ENCODE peak calls at places on chromosomes 7 and 10, in ten cellular contexts. G is colonic mucosa; K is HFF-Myc; E is fibroblast of lung; W is astrocyte of the cerebellum; I is neural progenitor cell; H is activated B cell treated with CpG ODN at 0.5 μM for 24 hours; U is CD8-positive, alpha-beta T cell; J is stomach; Q is GM23338. N is an unnamed sample.

GRCh38 chr10:62738916-62739315 is 65.6 kb upstream of the ADO start:
- DNase-seq in H (no peak), E (peak; percentile 62), J (no peak), I (no peak), U (no peak), W (no peak), Q (no peak), G (no peak), K (peak; percentile 39), N (peak; percentile 63)

GRCh38 chr7:119254741-119255140 is 1018.2 kb upstream of the KCND2 start:
- DNase-seq in I (no peak), E (peak; percentile 2), G (no peak), Q (no peak), H (no peak), K (no peak), J (no peak), U (no peak), W (no peak), N (no peak)

GRCh38 chr7:90846171-90846570 is 250.1 kb downstream of the CDK14 start:
- DNase-seq in J (no peak), G (no peak), Q (no peak), H (no peak), I (no peak), E (no peak), K (no peak), W (no peak), U (no peak), N (no peak)

GRCh38 chr10:31151301-31151700 is 119.6 kb upstream of the ZNF438 start:
- DNase-seq in Q (no peak), W (no peak), U (no peak), E (no peak), H (no peak), J (no peak), K (no peak), I (no peak), G (no peak), N (no peak)

GRCh38 chr10:78318305-78318704 is 284.6 kb downstream of the RPS24 start:
- DNase-seq in U (no peak), W (no peak), H (no peak), Q (no peak), K (no peak), I (no peak), E (no peak), G (no peak), J (no peak), N (no peak)

GRCh38 chr10:100184426-100185219 is 1.2 kb downstream of the ERLIN1 start:
- DNase-seq in H (no peak), G (peak; percentile 33), E (peak; percentile 27), I (peak; percentile 45), J (no peak), K (no peak), U (no peak), W (no peak), Q (peak; percentile 19), N (peak; percentile 17)

GRCh38 chr7:12090757-12091134 is 120.3 kb upstream of the TMEM106B start:
- DNase-seq in U (no peak), K (no peak), Q (no peak), J (no peak), G (no peak), I (no peak), W (no peak), E (no peak), H (no peak), N (no peak)

GRCh38 chr10:93154531-93154930 is 80.8 kb downstream of the CYP26A1 start:
- DNase-seq in W (no peak), H (no peak), I (no peak), K (no peak), J (no peak), U (no peak), G (no peak), Q (no peak), E (no peak), N (peak; percentile 4)

GRCh38 chr10:22852712-22853353 is 75.0 kb upstream of the ARMC3 start:
- DNase-seq in H (no peak), I (no peak), Q (no peak), W (no peak), E (no peak), J (no peak), U (no peak), K (no peak), G (no peak), N (no peak)

GRCh38 chr10:22853906-22854447 is 73.9 kb upstream of the ARMC3 start:
- DNase-seq in H (no peak), G (no peak), W (peak; percentile 20), Q (no peak), J (no peak), U (no peak), E (no peak), K (no peak), I (no peak), N (no peak)

GRCh38 chr10:22851865-22852239 is 76.0 kb upstream of the ARMC3 start:
- DNase-seq in J (no peak), H (no peak), K (no peak), I (no peak), Q (no peak), W (no peak), U (no peak), G (no peak), E (no peak), N (no peak)

GRCh38 chr10:22856444-22857074 is 71.3 kb upstream of the ARMC3 start:
- DNase-seq in H (no peak), W (no peak), I (no peak), G (no peak), J (no peak), K (no peak), U (no peak), E (no peak), Q (no peak), N (no peak)

GRCh38 chr10:22854935-22855421 is 72.9 kb upstream of the ARMC3 start:
- DNase-seq in K (no peak), E (peak; percentile 41), J (no peak), U (no peak), H (no peak), W (no peak), Q (no peak), I (no peak), G (no peak), N (no peak)
- TF ChIP-seq CTCF in K (no peak), E (peak; percentile 19), J (no peak), U (no peak), H (no peak), W (no peak), Q (no peak), I (no peak), G (no peak), N (peak; percentile 22)

GRCh38 chr7:139647812-139648616 is 124.5 kb downstream of the CLEC2L start:
- DNase-seq in G (no peak), I (no peak), J (no peak), U (no peak), H (no peak), Q (peak; percentile 27), E (peak; percentile 30), W (no peak), K (no peak), N (no peak)

GRCh38 chr7:139646566-139646965 is 123.1 kb downstream of the CLEC2L start:
- DNase-seq in H (no peak), W (no peak), J (no peak), K (no peak), E (no peak), I (no peak), U (no peak), Q (no peak), G (no peak), N (no peak)

GRCh38 chr7:139644191-139644590 is 120.7 kb downstream of the CLEC2L start:
- DNase-seq in U (no peak), Q (no peak), W (no peak), E (no peak), I (no peak), G (no peak), H (no peak), K (no peak), J (no peak), N (no peak)

GRCh38 chr7:139647085-139647484 is 123.6 kb downstream of the CLEC2L start:
- DNase-seq in W (no peak), U (no peak), H (no peak), J (no peak), Q (no peak), K (no peak), E (no peak), G (no peak), I (no peak), N (no peak)

DNA sequence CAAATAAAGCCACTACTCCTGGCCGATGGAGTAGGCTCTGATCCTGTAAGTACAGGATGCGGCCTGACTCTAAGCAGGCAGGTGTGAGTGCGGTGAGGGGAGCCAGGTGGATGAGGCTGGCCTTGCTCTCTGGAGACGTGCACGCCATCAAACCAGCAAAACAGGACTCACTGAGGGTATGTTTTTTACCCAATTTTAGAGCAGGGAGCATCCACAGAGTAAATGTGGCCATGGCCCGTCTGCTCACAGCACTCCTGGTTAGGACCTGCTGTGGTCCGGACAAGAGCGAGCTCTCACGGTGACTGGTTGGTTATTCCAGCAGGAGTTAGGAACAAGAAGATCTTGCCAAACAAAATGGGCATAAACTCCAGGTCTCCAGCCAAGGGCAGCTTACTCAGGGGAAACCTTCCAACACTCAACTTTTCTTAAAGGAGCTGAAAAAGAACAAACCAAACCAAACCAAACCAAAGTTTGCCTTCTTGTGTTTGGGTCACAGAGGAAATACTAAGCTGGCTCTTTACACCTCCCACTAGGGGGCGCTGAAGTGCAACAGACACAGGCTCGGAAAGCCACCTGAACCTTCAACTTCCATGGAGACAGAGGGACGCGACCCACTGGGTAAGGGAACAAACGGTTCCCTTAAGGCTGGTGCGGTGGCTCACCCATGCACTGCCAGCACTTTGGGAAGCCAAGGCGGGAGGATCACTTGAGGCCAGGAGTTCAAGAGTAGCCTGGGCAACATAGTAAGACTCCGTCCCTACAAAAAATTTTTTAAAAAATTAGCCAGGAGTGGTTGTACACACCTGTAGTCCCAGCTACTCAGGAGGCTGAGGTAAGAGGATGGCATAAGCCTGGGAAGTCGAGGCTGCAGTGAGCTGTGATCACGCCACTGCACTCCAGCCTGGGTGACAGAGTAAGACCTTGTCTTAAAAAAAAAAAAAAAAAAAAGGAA is 122.4 kb downstream of the CLEC2L start:
- DNase-seq in W (peak; percentile 79), Q (peak; percentile 97), J (peak; percentile 89), I (peak; percentile 92), U (peak; percentile 77), H (peak; percentile 65), K (peak; percentile 30), E (peak; percentile 89), G (peak; percentile 89), N (peak; percentile 61)
- TF ChIP-seq CTCF in W (peak; percentile 91), Q (peak; percentile 98), J (peak; percentile 88), I (peak; percentile 98), U (peak; percentile 82), H (peak; percentile 79), K (peak; percentile 92), E (peak; percentile 90), G (peak; percentile 95), N (peak; percentile 98)

DNA sequence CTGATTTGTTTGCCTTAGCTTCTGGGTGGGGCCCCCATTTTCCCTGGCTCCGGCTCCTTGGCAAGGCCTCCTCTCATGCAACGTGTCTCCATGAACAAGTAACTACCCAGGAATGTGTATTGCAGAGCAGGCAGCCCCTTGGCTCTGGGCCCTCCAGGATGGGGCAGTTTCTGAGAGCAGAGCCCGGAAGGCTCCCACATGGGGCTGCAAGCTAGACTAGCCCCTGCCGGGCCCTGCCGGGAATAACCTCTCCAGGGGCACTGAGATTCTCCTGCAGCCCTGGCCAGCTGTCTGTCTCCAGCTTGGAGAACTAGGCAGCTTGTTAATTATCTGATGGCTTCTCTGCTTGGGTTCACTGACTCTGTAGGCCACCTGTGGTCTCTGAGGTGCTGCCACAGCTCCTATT is 184.0 kb upstream of the INHBA start:
- DNase-seq in H (no peak), Q (peak; percentile 12), W (peak; percentile 69), U (no peak), J (peak; percentile 28), G (peak; percentile 77), E (peak; percentile 95), I (no peak), K (peak; percentile 85), N (peak; percentile 95)
- TF ChIP-seq CTCF in H (no peak), Q (no peak), W (peak; percentile 55), U (no peak), J (no peak), G (no peak), E (peak; percentile 52), I (no peak), K (peak; percentile 40), N (peak; percentile 63)

DNA sequence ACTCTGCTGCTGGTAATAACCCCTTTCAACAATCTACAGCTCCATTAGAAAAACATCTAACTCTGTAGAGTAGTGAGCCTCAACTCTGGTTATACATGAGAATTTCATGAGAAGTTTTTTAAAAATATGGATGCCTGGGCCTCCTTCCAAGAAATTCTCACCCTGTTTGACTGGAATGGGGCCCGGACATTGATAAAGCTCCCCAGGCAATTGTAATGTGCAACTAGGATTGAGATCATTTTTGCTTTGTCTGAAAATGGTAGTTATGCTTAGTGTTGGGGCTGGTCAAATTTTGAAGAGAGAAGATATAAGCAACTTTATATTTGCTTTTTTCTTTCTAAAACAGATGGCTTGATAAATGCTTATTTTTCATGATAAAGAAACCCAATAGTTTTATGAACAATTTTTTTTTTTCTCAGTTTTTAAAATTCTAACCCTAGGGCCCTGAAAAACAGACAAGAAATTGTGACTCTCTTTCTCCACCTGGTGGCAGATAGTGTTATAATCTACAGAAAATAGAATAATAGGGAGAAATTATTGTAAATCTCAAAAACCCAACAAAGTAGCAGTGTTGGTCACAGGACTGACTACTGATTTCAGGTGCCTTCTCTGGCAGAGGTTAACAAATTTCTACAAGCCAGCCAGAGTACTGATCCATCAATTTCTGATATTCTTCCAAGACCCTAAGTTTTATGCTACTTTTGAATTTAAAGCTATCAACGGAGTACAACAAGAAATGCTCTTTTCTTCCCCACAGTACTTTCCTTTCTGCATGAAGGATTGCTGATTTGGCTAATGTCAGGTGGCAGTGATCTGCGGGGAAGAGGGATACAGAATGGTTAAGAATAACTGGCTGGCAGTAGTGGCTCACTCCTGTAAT is 174.8 kb downstream of the DKK1 start:
- DNase-seq in H (no peak), Q (peak; percentile 63), U (no peak), K (peak; percentile 21), I (peak; percentile 41), W (peak; percentile 43), J (no peak), E (peak; percentile 70), G (no peak), N (peak; percentile 60)
- TF ChIP-seq CTCF in H (no peak), Q (peak; percentile 48), U (no peak), K (peak; percentile 20), I (peak; percentile 79), W (peak; percentile 37), J (no peak), E (peak; percentile 43), G (peak; percentile 48), N (peak; percentile 91)

N was measured in HFFc6.